ENCODE peak calls at places on chromosomes 11 and 22, in nine cellular contexts. O is NCI-H446; W is kidney; R is Daoy; J is activated CD4-positive, alpha-beta T cell treated with anti-CD3 and anti-CD28 coated beads, Interleukin-2, amount 50 U/mL, for 24 hours; S is WTC11; I is C1 segment of cervical spinal cord; L is colonic mucosa; B is NCI-H460. U is an unnamed sample.

GRCh38 chr11:70636659-70637058 is 238.3 kb downstream of the CTTN start:
- DNase-seq in O (no peak), W (no peak), R (no peak), J (no peak), S (no peak), I (no peak), L (no peak), B (no peak), U (no peak)

GRCh38 chr11:35893796-35894475 is 49.9 kb upstream of the LDLRAD3 start:
- DNase-seq in O (no peak), W (no peak), R (peak), J (no peak), S (peak), I (no peak), L (peak), B (no peak), U (peak)

GRCh38 chr22:22550789-22551434 is 8.2 kb downstream of the PRAME start:
- DNase-seq in O (no peak), W (no peak), R (no peak), J (no peak), S (no peak), I (no peak), L (no peak), B (no peak), U (no peak)

GRCh38 chr22:33315954-33316353 is 257.8 kb upstream of the SYN3 start:
- DNase-seq in O (no peak), W (no peak), R (no peak), J (no peak), S (no peak), I (no peak), L (no peak), B (no peak), U (peak)

GRCh38 chr11:110366234-110366633 is 63.5 kb upstream of the FDX1 start:
- DNase-seq in O (no peak), W (peak), R (no peak), J (no peak), S (no peak), I (no peak), L (no peak), B (no peak), U (no peak)

GRCh38 chr11:74522776-74523175 is 29.3 kb upstream of the LIPT2 start:
- DNase-seq in O (no peak), W (no peak), R (no peak), J (no peak), S (no peak), I (no peak), L (no peak), B (no peak), U (no peak)

GRCh38 chr22:19715286-19715939 is 1.1 kb downstream of the SEPTIN5 start:
- DNase-seq in O (no peak), W (no peak), R (no peak), J (no peak), S (no peak), I (no peak), L (no peak), B (no peak), U (no peak)

GRCh38 chr11:48110509-48110766 is 106.2 kb upstream of the OR4B1 start:
- DNase-seq in O (no peak), W (no peak), R (no peak), J (no peak), S (no peak), I (no peak), L (no peak), B (no peak), U (no peak)

GRCh38 chr11:70467196-70468085 is 69.1 kb downstream of the CTTN start:
- DNase-seq in O (peak), W (no peak), R (peak), J (no peak), S (peak), I (no peak), L (peak), B (peak), U (peak)

GRCh38 chr11:62150887-62151736 is 27.3 kb downstream of the INCENP start:
- DNase-seq in O (no peak), W (no peak), R (no peak), J (no peak), S (no peak), I (no peak), L (no peak), B (no peak), U (peak)

GRCh38 chr11:124612567-124613245 is 1.5 kb downstream of the PANX3 start:
- DNase-seq in O (no peak), W (no peak), R (no peak), J (no peak), S (peak), I (no peak), L (no peak), B (no peak), U (no peak)

GRCh38 chr11:122769126-122769780 is 69.0 kb upstream of the CRTAM start:
- DNase-seq in O (no peak), W (no peak), R (no peak), J (no peak), S (no peak), I (no peak), L (no peak), B (no peak), U (no peak)

GRCh38 chr22:47048123-47049077 is 285.9 kb downstream of the TBC1D22A start:
- DNase-seq in O (no peak), W (peak), R (no peak), J (no peak), S (no peak), I (no peak), L (no peak), B (no peak), U (peak)

GRCh38 chr22:22818861-22819855 is 68.5 kb upstream of the IGLL5 start:
- DNase-seq in O (no peak), W (peak), R (no peak), J (no peak), S (no peak), I (no peak), L (no peak), B (no peak), U (peak)

GRCh38 chr11:120827820-120828219 is 196.1 kb upstream of the TBCEL start:
- DNase-seq in O (no peak), W (no peak), R (no peak), J (no peak), S (no peak), I (no peak), L (no peak), B (no peak), U (no peak)

GRCh38 chr11:117076941-117077659 is 21.1 kb downstream of the SIK3 start:
- DNase-seq in O (no peak), W (no peak), R (no peak), J (no peak), S (no peak), I (no peak), L (no peak), B (no peak), U (no peak)

GRCh38 chr22:39931271-39931670 is 28.9 kb upstream of the TMA7B start:
- DNase-seq in O (no peak), W (no peak), R (no peak), J (no peak), S (no peak), I (no peak), L (no peak), B (no peak), U (no peak)

GRCh38 chr11:65593518-65594414 is 1.8 kb downstream of the KCNK7 start:
- DNase-seq in O (no peak), W (no peak), R (peak), J (no peak), S (peak), I (peak), L (no peak), B (no peak), U (peak)

GRCh38 chr11:122998727-122999370 is 17.2 kb upstream of the BSX start:
- DNase-seq in O (no peak), W (no peak), R (no peak), J (no peak), S (no peak), I (no peak), L (no peak), B (no peak), U (no peak)

GRCh38 chr11:1947592-1948237 is 583 bp downstream of the MRPL23 start:
- DNase-seq in O (no peak), W (no peak), R (no peak), J (no peak), S (no peak), I (no peak), L (no peak), B (no peak), U (no peak)

GRCh38 chr11:72743321-72744221 is 8.6 kb downstream of the ARAP1 start:
- DNase-seq in O (no peak), W (peak), R (no peak), J (no peak), S (no peak), I (no peak), L (no peak), B (no peak), U (peak)

GRCh38 chr22:25159028-25159427 is 40.6 kb upstream of the CRYBB3 start:
- DNase-seq in O (no peak), W (no peak), R (peak), J (no peak), S (no peak), I (no peak), L (no peak), B (no peak), U (no peak)

GRCh38 chr11:40118780-40119179 is 1340.7 kb downstream of the LRRC4C start:
- DNase-seq in O (no peak), W (no peak), R (no peak), J (no peak), S (no peak), I (no peak), L (no peak), B (no peak), U (no peak)

GRCh38 chr11:1341928-1342524 is 32.6 kb upstream of the TOLLIP start:
- DNase-seq in O (no peak), W (no peak), R (peak), J (no peak), S (no peak), I (no peak), L (peak), B (peak), U (no peak)

GRCh38 chr11:26150046-26150445 is 181.9 kb upstream of the ANO3 start:
- DNase-seq in O (no peak), W (no peak), R (no peak), J (no peak), S (no peak), I (no peak), L (no peak), B (no peak), U (no peak)

GRCh38 chr11:45669146-45669545 is 3.7 kb upstream of the CHST1 start:
- DNase-seq in O (no peak), W (peak), R (no peak), J (no peak), S (no peak), I (no peak), L (no peak), B (no peak), U (no peak)

GRCh38 chr11:71986131-71986530 is 12.6 kb upstream of the IL18BP start:
- DNase-seq in O (no peak), W (no peak), R (no peak), J (no peak), S (no peak), I (no peak), L (no peak), B (no peak), U (no peak)

GRCh38 chr22:28116261-28116673 is 197.2 kb upstream of the PITPNB start:
- DNase-seq in O (no peak), W (no peak), R (peak), J (no peak), S (no peak), I (no peak), L (no peak), B (no peak), U (no peak)

GRCh38 chr11:21866781-21867180 is 326.1 kb upstream of the ANO5 start:
- DNase-seq in O (peak), W (no peak), R (no peak), J (no peak), S (no peak), I (no peak), L (no peak), B (no peak), U (no peak)